ENCODE peak calls at places on chromosomes 7 and 10, in five cellular contexts. Q, N, V, O and Y are unnamed samples.
A peak's percentile ranks its signal among the peaks of the same experiment; 100 is the strongest.

GRCh38 chr10:60182691-60183090 is 207.0 kb downstream of the ANK3 start:
- DNase-seq in N (no peak), O (no peak), Q (no peak), V (no peak), Y (no peak)

GRCh38 chr10:77287647-77288120 is 349.9 kb downstream of the KCNMA1 start:
- DNase-seq in N (no peak), Q (no peak), O (no peak), V (no peak), Y (peak; percentile 64)

GRCh38 chr7:1920886-1921285 is 250.8 kb downstream of the ELFN1 start:
- DNase-seq in V (no peak), O (no peak), N (no peak), Q (no peak), Y (no peak)

GRCh38 chr10:115278294-115278693 is 185.1 kb downstream of the ATRNL1 start:
- DNase-seq in Q (no peak), V (no peak), N (no peak), O (no peak), Y (no peak)

GRCh38 chr7:311796-312195 is 21.8 kb downstream of the FOXL3 start:
- DNase-seq in V (no peak), Q (no peak), N (no peak), O (no peak), Y (no peak)

GRCh38 chr7:120259382-120259781 is 13.6 kb upstream of the KCND2 start:
- DNase-seq in O (no peak), Q (no peak), N (peak; percentile 49), V (no peak), Y (no peak)

GRCh38 chr10:34506773-34507172 is 308.3 kb downstream of the PARD3 start:
- DNase-seq in O (no peak), V (no peak), N (no peak), Q (no peak), Y (no peak)

GRCh38 chr10:33675235-33675634 is 340.8 kb upstream of the NRP1 start:
- DNase-seq in V (no peak), Q (no peak), N (no peak), O (no peak), Y (no peak)

GRCh38 chr10:69344591-69345244 is 66.4 kb downstream of the HK1 start:
- DNase-seq in O (no peak), N (no peak), V (no peak), Q (no peak), Y (no peak)

GRCh38 chr10:11759347-11759746 is 17.2 kb downstream of the ECHDC3 start:
- DNase-seq in Q (no peak), N (no peak), V (no peak), O (no peak), Y (no peak)

GRCh38 chr7:34131371-34131770 is 226.0 kb downstream of the BMPER start:
- DNase-seq in O (no peak), V (no peak), N (no peak), Q (no peak), Y (no peak)

GRCh38 chr7:100088621-100089457 is at the start of gene COPS6:
- DNase-seq in V (peak; percentile 36), O (peak; percentile 46), Q (peak; percentile 49), N (peak; percentile 80), Y (peak; percentile 72)

GRCh38 chr10:33277135-33277536 is 57.3 kb downstream of the NRP1 start:
- DNase-seq in N (peak; percentile 81), V (no peak), Q (no peak), O (no peak), Y (no peak)

GRCh38 chr10:77526861-77527617 is 110.6 kb downstream of the KCNMA1 start:
- DNase-seq in V (no peak), N (no peak), Q (no peak), O (no peak), Y (no peak)

GRCh38 chr10:51733061-51733460 is 33.7 kb upstream of the CSTF2T start:
- DNase-seq in V (no peak), O (no peak), Q (no peak), N (peak; percentile 1), Y (no peak)

GRCh38 chr10:115706482-115707076 is 566.4 kb downstream of the GFRA1 start:
- DNase-seq in V (no peak), Q (peak; percentile 1), O (peak; percentile 56), N (peak; percentile 54), Y (no peak)

GRCh38 chr7:2444476-2444875 is 31.7 kb downstream of the GRIFIN start:
- DNase-seq in N (peak; percentile 41), V (no peak), O (peak; percentile 84), Q (no peak), Y (no peak)

GRCh38 chr7:118580743-118581382 is 356.4 kb downstream of the ANKRD7 start:
- DNase-seq in N (no peak), Q (no peak), V (no peak), O (no peak), Y (no peak)

GRCh38 chr10:100311307-100311706 is 18.7 kb downstream of the PKD2L1 start:
- DNase-seq in V (no peak), O (no peak), N (no peak), Q (no peak), Y (no peak)

GRCh38 chr10:58513189-58514101 is 773 bp downstream of the BICC1 start:
- DNase-seq in N (peak; percentile 72), Q (no peak), O (peak; percentile 13), V (no peak), Y (peak; percentile 22)

GRCh38 chr7:1122832-1123501 is 35.1 kb downstream of the GPER1 start:
- DNase-seq in Q (no peak), O (no peak), N (no peak), V (no peak), Y (no peak)

GRCh38 chr7:7861211-7861633 is 107.4 kb upstream of the GLCCI1 start:
- DNase-seq in O (no peak), N (peak; percentile 61), V (no peak), Q (peak; percentile 49), Y (no peak)

GRCh38 chr10:96651998-96652431 is 65.2 kb upstream of the TM9SF3 start:
- DNase-seq in V (no peak), N (no peak), O (peak; percentile 44), Q (no peak), Y (no peak)

GRCh38 chr7:140447841-140448240 is 31.5 kb downstream of the MKRN1 start:
- DNase-seq in Q (no peak), N (no peak), O (no peak), V (no peak), Y (no peak)

GRCh38 chr7:520503-521161 is 986 bp upstream of the PDGFA start:
- DNase-seq in V (no peak), N (no peak), Q (no peak), O (no peak), Y (no peak)

GRCh38 chr7:47423196-47423595 is 158.7 kb downstream of the TNS3 start:
- DNase-seq in Q (no peak), O (no peak), N (no peak), V (no peak), Y (no peak)

GRCh38 chr10:48981310-48981907 is 41.8 kb upstream of the LRRC18 start:
- DNase-seq in Q (peak; percentile 24), O (peak; percentile 34), N (peak; percentile 64), V (no peak), Y (peak; percentile 23)

GRCh38 chr7:73645643-73646182 is 21.4 kb upstream of the MLXIPL start:
- DNase-seq in Q (no peak), V (no peak), N (no peak), O (no peak), Y (no peak)

GRCh38 chr10:71647526-71648354 is 71.8 kb downstream of the C10orf105 start:
- DNase-seq in N (peak; percentile 41), Q (peak; percentile 18), O (no peak), V (no peak), Y (no peak)

GRCh38 chr10:13351340-13351915 is 3.3 kb upstream of the SEPHS1 start:
- DNase-seq in N (no peak), V (no peak), O (no peak), Q (no peak), Y (no peak)

GRCh38 chr10:15370741-15371701 is at the start of gene FAM171A1:
- DNase-seq in N (peak; percentile 70), V (no peak), O (peak; percentile 34), Q (no peak), Y (peak; percentile 59)

GRCh38 chr10:31619410-31620095 is 300.5 kb downstream of the ZEB1 start:
- DNase-seq in O (no peak), V (no peak), N (no peak), Q (no peak), Y (no peak)

GRCh38 chr7:130669051-130669700 is 628 bp upstream of the COPG2 start:
- DNase-seq in V (no peak), Q (no peak), O (peak; percentile 45), N (no peak), Y (peak; percentile 6)

GRCh38 chr10:131815366-131816156 is 85.2 kb upstream of the PPP2R2D start:
- DNase-seq in V (no peak), O (no peak), N (no peak), Q (no peak), Y (peak; percentile 3)

GRCh38 chr7:129644634-129645230 is 33.2 kb downstream of the NRF1 start:
- DNase-seq in V (no peak), Q (peak; percentile 37), N (peak; percentile 69), O (peak; percentile 85), Y (no peak)

GRCh38 chr7:45230083-45230482 is 72.5 kb downstream of the RAMP3 start:
- DNase-seq in Q (no peak), N (no peak), O (no peak), V (no peak), Y (no peak)

GRCh38 chr7:93851536-93851935 is 39.0 kb downstream of the TFPI2 start:
- DNase-seq in V (no peak), N (no peak), Q (no peak), O (no peak), Y (no peak)